ENCODE peak calls at places on chromosomes 5 and 9, in four cellular contexts. One of them, this sample, is unnamed.

GRCh38 chr5:40547994-40548575 is 131.6 kb upstream of the PTGER4 start:
- DNase-seq in ascending aorta: no peak
- DNase-seq in fibroblast of mammary gland: no peak
- DNase-seq in Caco-2: peak
- DNase-seq in this sample: no peak

GRCh38 chr5:131277875-131278795 is 14.3 kb downstream of the CDC42SE2 start:
- DNase-seq in ascending aorta: no peak
- DNase-seq in fibroblast of mammary gland: no peak
- DNase-seq in Caco-2: no peak
- DNase-seq in this sample: no peak

GRCh38 chr9:82302968-82303655 is 314.5 kb downstream of the SPATA31D1 start:
- DNase-seq in ascending aorta: no peak
- DNase-seq in fibroblast of mammary gland: no peak
- DNase-seq in Caco-2: no peak
- DNase-seq in this sample: no peak

GRCh38 chr5:34923694-34924461 is 5.5 kb upstream of the DNAJC21 start:
- DNase-seq in ascending aorta: no peak
- DNase-seq in fibroblast of mammary gland: peak
- DNase-seq in Caco-2: peak
- DNase-seq in this sample: peak

GRCh38 chr9:120652902-120653301 is 61.4 kb downstream of the MEGF9 start:
- DNase-seq in ascending aorta: no peak
- DNase-seq in fibroblast of mammary gland: no peak
- DNase-seq in Caco-2: no peak
- DNase-seq in this sample: no peak

GRCh38 chr9:105021917-105022316 is 94.0 kb upstream of the ABCA1 start:
- DNase-seq in ascending aorta: no peak
- DNase-seq in fibroblast of mammary gland: no peak
- DNase-seq in Caco-2: no peak
- DNase-seq in this sample: no peak

GRCh38 chr5:176693477-176693851 is 46.2 kb downstream of the TSPAN17 start:
- DNase-seq in ascending aorta: no peak
- DNase-seq in fibroblast of mammary gland: no peak
- DNase-seq in Caco-2: no peak
- DNase-seq in this sample: peak

GRCh38 chr9:114678847-114679246 is 3.1 kb downstream of the TEX48 start:
- DNase-seq in ascending aorta: no peak
- DNase-seq in fibroblast of mammary gland: peak
- DNase-seq in Caco-2: no peak
- DNase-seq in this sample: no peak

GRCh38 chr5:149680810-149681221 is 49.3 kb upstream of the PPARGC1B start:
- DNase-seq in ascending aorta: peak
- DNase-seq in fibroblast of mammary gland: no peak
- DNase-seq in Caco-2: no peak
- DNase-seq in this sample: no peak

GRCh38 chr9:87465791-87466190 is 31.9 kb upstream of the DAPK1 start:
- DNase-seq in ascending aorta: no peak
- DNase-seq in fibroblast of mammary gland: no peak
- DNase-seq in Caco-2: no peak
- DNase-seq in this sample: no peak

GRCh38 chr9:137397675-137398423 is 25.1 kb downstream of the EXD3 start:
- DNase-seq in ascending aorta: no peak
- DNase-seq in fibroblast of mammary gland: no peak
- DNase-seq in Caco-2: no peak
- DNase-seq in this sample: no peak

GRCh38 chr5:24381861-24382460 is 262.8 kb downstream of the CDH10 start:
- DNase-seq in ascending aorta: no peak
- DNase-seq in fibroblast of mammary gland: no peak
- DNase-seq in Caco-2: no peak
- DNase-seq in this sample: no peak

GRCh38 chr9:107043886-107044285 is 180.9 kb downstream of the ZNF462 start:
- DNase-seq in ascending aorta: no peak
- DNase-seq in fibroblast of mammary gland: no peak
- DNase-seq in Caco-2: no peak
- DNase-seq in this sample: no peak

GRCh38 chr5:14816999-14817761 is 54.4 kb downstream of the ANKH start:
- DNase-seq in ascending aorta: peak
- DNase-seq in fibroblast of mammary gland: peak
- DNase-seq in Caco-2: no peak
- DNase-seq in this sample: no peak

GRCh38 chr5:10702040-10702629 is 58.9 kb downstream of the DAP start:
- DNase-seq in ascending aorta: peak
- DNase-seq in fibroblast of mammary gland: peak
- DNase-seq in Caco-2: no peak
- DNase-seq in this sample: peak

GRCh38 chr9:135248111-135248510 is 160.6 kb downstream of the OLFM1 start:
- DNase-seq in ascending aorta: no peak
- DNase-seq in fibroblast of mammary gland: no peak
- DNase-seq in Caco-2: no peak
- DNase-seq in this sample: no peak

GRCh38 chr5:74122175-74122574 is 496.2 kb downstream of the ARHGEF28 start:
- DNase-seq in ascending aorta: no peak
- DNase-seq in fibroblast of mammary gland: no peak
- DNase-seq in Caco-2: no peak
- DNase-seq in this sample: no peak

GRCh38 chr5:132679166-132679565 is 5.4 kb downstream of the IL4 start:
- DNase-seq in ascending aorta: no peak
- DNase-seq in fibroblast of mammary gland: no peak
- DNase-seq in Caco-2: no peak
- DNase-seq in this sample: no peak

GRCh38 chr5:132677682-132678400 is 4.1 kb downstream of the IL4 start:
- DNase-seq in ascending aorta: peak
- DNase-seq in fibroblast of mammary gland: no peak
- DNase-seq in Caco-2: no peak
- DNase-seq in this sample: no peak

GRCh38 chr5:132675936-132676689 is 2.3 kb downstream of the IL4 start:
- DNase-seq in ascending aorta: no peak
- DNase-seq in fibroblast of mammary gland: no peak
- DNase-seq in Caco-2: no peak
- DNase-seq in this sample: no peak

GRCh38 chr5:132678735-132679134 is 4.9 kb downstream of the IL4 start:
- DNase-seq in ascending aorta: peak
- DNase-seq in fibroblast of mammary gland: no peak
- DNase-seq in Caco-2: no peak
- DNase-seq in this sample: no peak

DNA sequence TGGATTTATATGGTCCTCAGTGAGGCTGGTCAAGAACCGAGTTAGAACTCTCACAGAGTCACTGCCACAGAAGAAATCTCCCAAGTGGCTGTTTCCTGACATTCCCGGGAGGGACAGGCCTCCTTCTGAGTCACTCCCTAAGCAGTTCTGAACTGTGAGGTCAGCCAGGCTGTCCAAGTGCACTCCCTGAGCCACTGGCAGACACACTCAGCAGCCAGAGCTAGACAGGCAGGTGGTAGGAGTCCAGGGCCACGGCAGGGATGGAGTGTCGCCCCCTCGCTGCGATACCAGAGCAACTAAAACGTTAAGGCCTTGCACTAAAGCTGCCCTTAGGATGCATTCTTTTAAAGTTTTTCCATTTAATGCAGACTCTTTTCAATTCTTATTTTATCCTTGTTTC is 3.4 kb downstream of the IL4 start:
- DNase-seq in ascending aorta: peak
- DNase-seq in fibroblast of mammary gland: peak
- DNase-seq in Caco-2: peak
- DNase-seq in this sample: peak
- TF ChIP-seq CTCF in ascending aorta: peak
- TF ChIP-seq CTCF in fibroblast of mammary gland: peak
- TF ChIP-seq CTCF in Caco-2: no peak
- TF ChIP-seq CTCF in this sample: peak

GRCh38 chr9:36991516-36992134 is 42.4 kb downstream of the PAX5 start:
- DNase-seq in ascending aorta: no peak
- DNase-seq in fibroblast of mammary gland: peak
- DNase-seq in Caco-2: peak
- DNase-seq in this sample: peak
- TF ChIP-seq CTCF in ascending aorta: no peak
- TF ChIP-seq CTCF in fibroblast of mammary gland: peak
- TF ChIP-seq CTCF in Caco-2: peak
- TF ChIP-seq CTCF in this sample: no peak

GRCh38 chr5:16777432-16777831 is 158.7 kb downstream of the MYO10 start:
- DNase-seq in ascending aorta: no peak
- DNase-seq in fibroblast of mammary gland: no peak
- DNase-seq in Caco-2: no peak
- DNase-seq in this sample: no peak

GRCh38 chr5:16773990-16774389 is 157.2 kb upstream of the RETREG1 start:
- DNase-seq in ascending aorta: no peak
- DNase-seq in fibroblast of mammary gland: peak
- DNase-seq in Caco-2: no peak
- DNase-seq in this sample: no peak

GRCh38 chr5:16782227-16782626 is 153.9 kb downstream of the MYO10 start:
- DNase-seq in ascending aorta: no peak
- DNase-seq in fibroblast of mammary gland: no peak
- DNase-seq in Caco-2: no peak
- DNase-seq in this sample: no peak

GRCh38 chr5:16774806-16775205 is 158.0 kb upstream of the RETREG1 start:
- DNase-seq in ascending aorta: no peak
- DNase-seq in fibroblast of mammary gland: peak
- DNase-seq in Caco-2: no peak
- DNase-seq in this sample: no peak

GRCh38 chr5:16776611-16777251 is 159.4 kb downstream of the MYO10 start:
- DNase-seq in ascending aorta: no peak
- DNase-seq in fibroblast of mammary gland: peak
- DNase-seq in Caco-2: peak
- DNase-seq in this sample: no peak
- TF ChIP-seq CTCF in ascending aorta: no peak
- TF ChIP-seq CTCF in fibroblast of mammary gland: peak
- TF ChIP-seq CTCF in Caco-2: no peak
- TF ChIP-seq CTCF in this sample: no peak

GRCh38 chr5:2986301-2986700 is 234.8 kb upstream of the IRX2 start:
- DNase-seq in ascending aorta: no peak
- DNase-seq in fibroblast of mammary gland: no peak
- DNase-seq in Caco-2: no peak
- DNase-seq in this sample: no peak
- TF ChIP-seq CTCF in ascending aorta: no peak
- TF ChIP-seq CTCF in fibroblast of mammary gland: no peak
- TF ChIP-seq CTCF in Caco-2: no peak
- TF ChIP-seq CTCF in this sample: no peak

DNA sequence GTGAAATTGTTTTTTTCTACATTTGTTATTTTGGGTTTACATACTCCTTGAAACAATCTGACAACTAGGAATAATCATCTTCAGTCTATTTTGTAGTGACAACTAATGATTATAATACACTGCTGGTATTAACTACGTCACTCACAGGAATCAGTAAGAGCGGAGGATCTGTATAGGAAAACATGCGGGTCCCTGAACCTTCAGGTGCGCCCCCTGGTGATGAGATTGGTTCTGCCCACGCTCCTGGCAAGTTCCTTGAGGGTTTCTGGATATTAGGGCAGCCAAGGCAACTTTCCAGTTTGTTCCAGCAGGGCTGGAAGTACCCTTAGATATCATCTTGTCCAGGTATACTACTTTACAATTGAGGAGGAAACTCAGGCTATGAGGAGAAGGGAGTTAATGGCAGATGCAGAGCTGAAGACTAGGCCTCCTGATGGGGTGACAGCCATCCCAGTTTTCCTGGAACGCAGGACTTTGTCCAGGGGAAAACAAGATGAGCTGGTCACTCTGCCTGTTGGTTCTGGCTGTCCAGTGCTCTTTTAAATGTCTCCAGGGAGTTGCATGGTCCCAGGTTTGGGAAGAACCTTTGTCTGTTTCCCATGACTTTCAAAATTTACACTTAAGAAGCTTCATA is 15.0 kb upstream of the WNT8A start:
- DNase-seq in ascending aorta: peak
- DNase-seq in fibroblast of mammary gland: peak
- DNase-seq in Caco-2: peak
- DNase-seq in this sample: peak
- TF ChIP-seq CTCF in ascending aorta: peak
- TF ChIP-seq CTCF in fibroblast of mammary gland: peak
- TF ChIP-seq CTCF in Caco-2: peak
- TF ChIP-seq CTCF in this sample: peak

This sample was measured in Calu3.